ENCODE peak calls at places on chromosomes 1 and 21, in seven cellular contexts. One of them, this sample, is unnamed.

GRCh38 chr1:86775395-86775794 is 71.0 kb downstream of the SH3GLB1 start:
- DNase-seq in CD4-positive, alpha-beta T cell: no peak
- DNase-seq in colonic mucosa: no peak
- DNase-seq in AG04450: no peak
- DNase-seq in gastrocnemius medialis: no peak
- DNase-seq in spleen: no peak
- DNase-seq in tibial artery: no peak
- DNase-seq in this sample: no peak

GRCh38 chr1:107782192-107782845 is 182.7 kb downstream of the VAV3 start:
- DNase-seq in AG04450: peak; percentile 18
- DNase-seq in gastrocnemius medialis: no peak
- DNase-seq in CD4-positive, alpha-beta T cell: no peak
- DNase-seq in spleen: no peak
- DNase-seq in tibial artery: no peak
- DNase-seq in colonic mucosa: peak; percentile 50
- DNase-seq in this sample: no peak

GRCh38 chr1:97089223-97089622 is 367.6 kb downstream of the PTBP2 start:
- DNase-seq in spleen: no peak
- DNase-seq in AG04450: no peak
- DNase-seq in colonic mucosa: no peak
- DNase-seq in gastrocnemius medialis: no peak
- DNase-seq in tibial artery: no peak
- DNase-seq in CD4-positive, alpha-beta T cell: no peak
- DNase-seq in this sample: no peak

GRCh38 chr1:156198831-156199349 is 5.0 kb downstream of the SLC25A44 start:
- DNase-seq in spleen: no peak
- DNase-seq in AG04450: no peak
- DNase-seq in gastrocnemius medialis: no peak
- DNase-seq in tibial artery: no peak
- DNase-seq in CD4-positive, alpha-beta T cell: no peak
- DNase-seq in colonic mucosa: no peak
- DNase-seq in this sample: no peak

GRCh38 chr1:29393451-29393826 is 157.1 kb downstream of the PTPRU start:
- DNase-seq in tibial artery: no peak
- DNase-seq in AG04450: no peak
- DNase-seq in colonic mucosa: no peak
- DNase-seq in spleen: no peak
- DNase-seq in gastrocnemius medialis: no peak
- DNase-seq in CD4-positive, alpha-beta T cell: no peak
- DNase-seq in this sample: no peak

GRCh38 chr21:20998456-20998789 is 214 bp downstream of the NCAM2 start:
- DNase-seq in spleen: no peak
- DNase-seq in colonic mucosa: no peak
- DNase-seq in gastrocnemius medialis: no peak
- DNase-seq in tibial artery: no peak
- DNase-seq in CD4-positive, alpha-beta T cell: no peak
- DNase-seq in AG04450: no peak
- DNase-seq in this sample: no peak

GRCh38 chr21:38664315-38664714 is 141.4 kb upstream of the ETS2 start:
- DNase-seq in CD4-positive, alpha-beta T cell: no peak
- DNase-seq in spleen: no peak
- DNase-seq in AG04450: no peak
- DNase-seq in gastrocnemius medialis: no peak
- DNase-seq in colonic mucosa: no peak
- DNase-seq in tibial artery: no peak
- DNase-seq in this sample: no peak

GRCh38 chr21:32494946-32495703 is 82.6 kb downstream of the EVA1C start:
- DNase-seq in tibial artery: no peak
- DNase-seq in spleen: no peak
- DNase-seq in gastrocnemius medialis: no peak
- DNase-seq in AG04450: no peak
- DNase-seq in CD4-positive, alpha-beta T cell: no peak
- DNase-seq in colonic mucosa: no peak
- DNase-seq in this sample: no peak

GRCh38 chr21:23543334-23543733 is 2063.9 kb downstream of the MRPL39 start:
- DNase-seq in CD4-positive, alpha-beta T cell: no peak
- DNase-seq in gastrocnemius medialis: no peak
- DNase-seq in colonic mucosa: no peak
- DNase-seq in tibial artery: no peak
- DNase-seq in spleen: no peak
- DNase-seq in AG04450: no peak
- DNase-seq in this sample: no peak

GRCh38 chr1:223844962-223845809 is 561 bp downstream of the TP53BP2 start:
- DNase-seq in colonic mucosa: peak; percentile 57
- DNase-seq in AG04450: no peak
- DNase-seq in tibial artery: peak; percentile 45
- DNase-seq in spleen: peak; percentile 80
- DNase-seq in CD4-positive, alpha-beta T cell: peak; percentile 53
- DNase-seq in gastrocnemius medialis: peak; percentile 43
- DNase-seq in this sample: peak; percentile 53

GRCh38 chr1:51693420-51694144 is 76.7 kb downstream of the OSBPL9 start:
- DNase-seq in gastrocnemius medialis: no peak
- DNase-seq in tibial artery: no peak
- DNase-seq in CD4-positive, alpha-beta T cell: no peak
- DNase-seq in colonic mucosa: no peak
- DNase-seq in spleen: no peak
- DNase-seq in AG04450: no peak
- DNase-seq in this sample: no peak

GRCh38 chr1:7224644-7225043 is 439.4 kb downstream of the CAMTA1 start:
- DNase-seq in gastrocnemius medialis: no peak
- DNase-seq in CD4-positive, alpha-beta T cell: no peak
- DNase-seq in AG04450: no peak
- DNase-seq in spleen: peak; percentile 50
- DNase-seq in tibial artery: no peak
- DNase-seq in colonic mucosa: peak; percentile 35
- DNase-seq in this sample: no peak

GRCh38 chr1:3367376-3367775 is 87.1 kb upstream of the ARHGEF16 start:
- DNase-seq in spleen: no peak
- DNase-seq in AG04450: no peak
- DNase-seq in colonic mucosa: no peak
- DNase-seq in tibial artery: no peak
- DNase-seq in gastrocnemius medialis: no peak
- DNase-seq in CD4-positive, alpha-beta T cell: no peak
- DNase-seq in this sample: no peak

GRCh38 chr21:46585191-46585953 is 19.5 kb downstream of the S100B start:
- DNase-seq in tibial artery: no peak
- DNase-seq in colonic mucosa: no peak
- DNase-seq in AG04450: no peak
- DNase-seq in CD4-positive, alpha-beta T cell: no peak
- DNase-seq in spleen: no peak
- DNase-seq in gastrocnemius medialis: no peak
- DNase-seq in this sample: no peak

GRCh38 chr21:38323721-38324591 is 67.2 kb downstream of the KCNJ15 start:
- DNase-seq in CD4-positive, alpha-beta T cell: no peak
- DNase-seq in AG04450: peak; percentile 73
- DNase-seq in tibial artery: no peak
- DNase-seq in gastrocnemius medialis: no peak
- DNase-seq in spleen: no peak
- DNase-seq in colonic mucosa: no peak
- DNase-seq in this sample: no peak

GRCh38 chr1:9319789-9320519 is 27.3 kb downstream of the SPSB1 start:
- DNase-seq in tibial artery: no peak
- DNase-seq in spleen: no peak
- DNase-seq in CD4-positive, alpha-beta T cell: no peak
- DNase-seq in gastrocnemius medialis: no peak
- DNase-seq in colonic mucosa: no peak
- DNase-seq in AG04450: no peak
- DNase-seq in this sample: no peak

GRCh38 chr1:195773958-195774357 is 834.3 kb downstream of the KCNT2 start:
- DNase-seq in tibial artery: no peak
- DNase-seq in gastrocnemius medialis: no peak
- DNase-seq in AG04450: no peak
- DNase-seq in colonic mucosa: no peak
- DNase-seq in CD4-positive, alpha-beta T cell: no peak
- DNase-seq in spleen: no peak
- DNase-seq in this sample: no peak

GRCh38 chr1:36514501-36514900 is 31.8 kb upstream of the CSF3R start:
- DNase-seq in spleen: no peak
- DNase-seq in gastrocnemius medialis: no peak
- DNase-seq in colonic mucosa: no peak
- DNase-seq in AG04450: no peak
- DNase-seq in tibial artery: no peak
- DNase-seq in CD4-positive, alpha-beta T cell: no peak
- DNase-seq in this sample: no peak

GRCh38 chr21:33848252-33848953 is 67.2 kb downstream of the ATP5PO start:
- DNase-seq in colonic mucosa: peak; percentile 36
- DNase-seq in AG04450: no peak
- DNase-seq in gastrocnemius medialis: no peak
- DNase-seq in spleen: no peak
- DNase-seq in tibial artery: no peak
- DNase-seq in CD4-positive, alpha-beta T cell: no peak
- DNase-seq in this sample: no peak

GRCh38 chr1:201831371-201831770 is 2.4 kb downstream of the IPO9 start:
- DNase-seq in tibial artery: no peak
- DNase-seq in AG04450: no peak
- DNase-seq in gastrocnemius medialis: no peak
- DNase-seq in colonic mucosa: no peak
- DNase-seq in spleen: no peak
- DNase-seq in CD4-positive, alpha-beta T cell: no peak
- DNase-seq in this sample: no peak

GRCh38 chr1:201840055-201840454 is 11.1 kb downstream of the IPO9 start:
- DNase-seq in spleen: no peak
- DNase-seq in colonic mucosa: no peak
- DNase-seq in AG04450: no peak
- DNase-seq in CD4-positive, alpha-beta T cell: no peak
- DNase-seq in gastrocnemius medialis: no peak
- DNase-seq in tibial artery: no peak
- DNase-seq in this sample: no peak

GRCh38 chr1:201828820-201829774 is at the start of gene IPO9:
- DNase-seq in spleen: peak; percentile 98
- DNase-seq in gastrocnemius medialis: peak; percentile 92
- DNase-seq in tibial artery: peak; percentile 93
- DNase-seq in colonic mucosa: peak; percentile 96
- DNase-seq in AG04450: peak; percentile 85
- DNase-seq in CD4-positive, alpha-beta T cell: peak; percentile 90
- DNase-seq in this sample: peak; percentile 65

GRCh38 chr1:201838381-201838780 is 9.4 kb downstream of the IPO9 start:
- DNase-seq in AG04450: no peak
- DNase-seq in colonic mucosa: no peak
- DNase-seq in gastrocnemius medialis: no peak
- DNase-seq in CD4-positive, alpha-beta T cell: no peak
- DNase-seq in tibial artery: no peak
- DNase-seq in spleen: no peak
- DNase-seq in this sample: no peak

DNA sequence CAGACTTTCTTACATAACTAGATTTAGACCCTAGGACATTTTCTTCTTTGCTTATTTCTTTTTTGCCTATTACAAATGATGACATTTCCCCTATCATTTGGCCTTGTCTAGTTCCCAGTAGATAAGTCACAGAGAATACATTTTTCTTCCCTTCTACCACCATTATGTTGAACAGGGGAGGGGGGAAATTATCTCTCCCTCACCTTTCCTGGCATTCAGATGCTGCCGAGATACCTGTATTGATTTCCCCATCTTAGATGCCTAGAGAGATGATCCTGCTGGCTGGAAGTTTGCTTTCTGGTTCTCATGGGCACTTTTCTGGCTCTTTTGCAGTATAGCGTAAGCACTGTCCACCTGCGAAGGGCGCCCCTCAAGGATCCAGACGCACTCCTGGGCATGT is 5.7 kb downstream of the IPO9 start:
- DNase-seq in CD4-positive, alpha-beta T cell: no peak
- DNase-seq in tibial artery: no peak
- DNase-seq in gastrocnemius medialis: no peak
- DNase-seq in spleen: no peak
- DNase-seq in colonic mucosa: no peak
- DNase-seq in AG04450: no peak
- DNase-seq in this sample: no peak
- H3K27ac ChIP-seq in CD4-positive, alpha-beta T cell: no peak overlapping the region
- H3K27ac ChIP-seq in tibial artery: no peak overlapping the region
- H3K27ac ChIP-seq in gastrocnemius medialis: no peak overlapping the region
- H3K27ac ChIP-seq in spleen: no peak overlapping the region
- H3K27ac ChIP-seq in colonic mucosa: no peak overlapping the region
- H3K27ac ChIP-seq in AG04450: no peak overlapping the region
- H3K27ac ChIP-seq in this sample: no peak overlapping the region

DNA sequence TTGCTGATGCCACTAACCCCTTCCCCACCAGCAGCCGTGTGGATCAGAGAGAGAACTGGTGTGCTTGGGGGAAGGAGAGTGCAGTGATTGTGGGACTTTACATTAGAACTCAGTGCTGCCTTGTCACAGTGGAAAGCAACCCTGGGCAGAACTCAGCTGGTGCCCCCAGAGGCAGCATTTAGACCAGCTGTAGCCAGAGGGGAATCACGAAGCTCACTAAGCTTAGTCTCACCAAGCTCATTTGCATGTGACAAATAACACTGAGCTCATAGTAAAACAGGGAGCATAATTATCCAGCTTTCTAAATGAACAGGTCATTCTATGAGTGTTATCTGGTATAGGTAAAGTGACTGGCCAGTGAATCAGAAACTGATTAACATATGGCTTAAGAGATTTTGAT is 9.8 kb upstream of the SMAP2 start:
- DNase-seq in AG04450: no peak
- DNase-seq in tibial artery: no peak
- DNase-seq in spleen: no peak
- DNase-seq in colonic mucosa: no peak
- DNase-seq in gastrocnemius medialis: no peak
- DNase-seq in CD4-positive, alpha-beta T cell: no peak
- DNase-seq in this sample: no peak
- TF ChIP-seq CTCF in AG04450: no peak
- TF ChIP-seq CTCF in tibial artery: no peak
- TF ChIP-seq CTCF in spleen: peak; percentile 22
- TF ChIP-seq CTCF in colonic mucosa: no peak
- TF ChIP-seq CTCF in gastrocnemius medialis: no peak
- TF ChIP-seq CTCF in CD4-positive, alpha-beta T cell: no peak
- TF ChIP-seq CTCF in this sample: no peak

GRCh38 chr1:227733751-227734545 is 1.2 kb downstream of the JMJD4 start:
- DNase-seq in CD4-positive, alpha-beta T cell: no peak
- DNase-seq in tibial artery: no peak
- DNase-seq in colonic mucosa: no peak
- DNase-seq in AG04450: no peak
- DNase-seq in spleen: no peak
- DNase-seq in gastrocnemius medialis: no peak
- DNase-seq in this sample: no peak

GRCh38 chr1:227734858-227735780 is at the start of the genes JMJD4 and SNAP47:
- DNase-seq in spleen: peak; percentile 97
- DNase-seq in CD4-positive, alpha-beta T cell: peak; percentile 86
- DNase-seq in gastrocnemius medialis: peak; percentile 88
- DNase-seq in AG04450: peak; percentile 80
- DNase-seq in colonic mucosa: peak; percentile 91
- DNase-seq in tibial artery: peak; percentile 89
- DNase-seq in this sample: peak; percentile 60

GRCh38 chr1:227732586-227733308 is 2.4 kb downstream of the JMJD4 start:
- DNase-seq in tibial artery: no peak
- DNase-seq in CD4-positive, alpha-beta T cell: no peak
- DNase-seq in gastrocnemius medialis: no peak
- DNase-seq in spleen: no peak
- DNase-seq in colonic mucosa: no peak
- DNase-seq in AG04450: no peak
- DNase-seq in this sample: no peak

GRCh38 chr1:227733309-227733705 is 1.8 kb downstream of the JMJD4 start:
- DNase-seq in spleen: no peak
- DNase-seq in colonic mucosa: no peak
- DNase-seq in AG04450: no peak
- DNase-seq in gastrocnemius medialis: no peak
- DNase-seq in tibial artery: no peak
- DNase-seq in CD4-positive, alpha-beta T cell: no peak
- DNase-seq in this sample: no peak

GRCh38 chr1:227734546-227734857 is 600 bp downstream of the JMJD4 start:
- DNase-seq in tibial artery: no peak
- DNase-seq in AG04450: no peak
- DNase-seq in CD4-positive, alpha-beta T cell: no peak
- DNase-seq in spleen: no peak
- DNase-seq in gastrocnemius medialis: no peak
- DNase-seq in colonic mucosa: no peak
- DNase-seq in this sample: no peak
- H3K27ac ChIP-seq in tibial artery: peak overlapping the region; percentile 87
- H3K27ac ChIP-seq in AG04450: no peak overlapping the region
- H3K27ac ChIP-seq in CD4-positive, alpha-beta T cell: peak overlapping the region; percentile 69
- H3K27ac ChIP-seq in spleen: peak overlapping the region; percentile 88
- H3K27ac ChIP-seq in gastrocnemius medialis: peak overlapping the region; percentile 90
- H3K27ac ChIP-seq in colonic mucosa: no peak overlapping the region
- H3K27ac ChIP-seq in this sample: peak overlapping the region; percentile 93

GRCh38 chr1:110674337-110675059 is at the start of gene KCNA3:
- DNase-seq in AG04450: no peak
- DNase-seq in colonic mucosa: peak; percentile 31
- DNase-seq in spleen: peak; percentile 87
- DNase-seq in CD4-positive, alpha-beta T cell: peak; percentile 57
- DNase-seq in gastrocnemius medialis: no peak
- DNase-seq in tibial artery: no peak
- DNase-seq in this sample: no peak
- TF ChIP-seq CTCF in AG04450: no peak
- TF ChIP-seq CTCF in colonic mucosa: no peak
- TF ChIP-seq CTCF in spleen: no peak
- TF ChIP-seq CTCF in CD4-positive, alpha-beta T cell: peak; percentile 49
- TF ChIP-seq CTCF in gastrocnemius medialis: no peak
- TF ChIP-seq CTCF in tibial artery: no peak
- TF ChIP-seq CTCF in this sample: no peak

This sample was measured in esophagus squamous epithelium.